ENCODE peak calls at places on chromosomes 2 and 18, in four cellular contexts. N is psoas muscle; O is activated CD4-positive, alpha-beta T cell treated with anti-CD3 and anti-CD28 coated beads for 36 hours; Y is Right ventricle myocardium inferior. Q is an unnamed sample.

GRCh38 chr2:167767858-167768257 is 479.5 kb downstream of the STK39 start:
- ATAC-seq in Y (no peak), O (no peak), N (no peak), Q (no peak)

GRCh38 chr2:47455411-47455810 is 52.5 kb downstream of the MSH2 start:
- ATAC-seq in Y (no peak), N (no peak), O (no peak), Q (no peak)

GRCh38 chr2:221120643-221121042 is 451.5 kb downstream of the EPHA4 start:
- ATAC-seq in Y (no peak), O (no peak), N (no peak), Q (no peak)

GRCh38 chr2:218501665-218502064 is 66.5 kb downstream of the USP37 start:
- ATAC-seq in N (no peak), O (no peak), Y (no peak), Q (no peak)

GRCh38 chr2:26697425-26697824 is 4.9 kb downstream of the KCNK3 start:
- ATAC-seq in Y (no peak), N (no peak), O (no peak), Q (no peak)

GRCh38 chr2:216242365-216242764 is 129.9 kb downstream of the MARCHF4 start:
- ATAC-seq in N (no peak), O (no peak), Y (peak), Q (no peak)

GRCh38 chr2:173940208-173941020 is 24.8 kb downstream of the SP3 start:
- ATAC-seq in O (no peak), Y (no peak), N (no peak), Q (no peak)

GRCh38 chr2:237397072-237397471 is 16.9 kb downstream of the COL6A3 start:
- ATAC-seq in Y (no peak), N (no peak), O (no peak), Q (no peak)

GRCh38 chr2:150586858-150587257 is 99.4 kb upstream of the RND3 start:
- ATAC-seq in N (peak), O (no peak), Y (peak), Q (no peak)

GRCh38 chr2:54966165-54966819 is 84.0 kb downstream of the RTN4 start:
- ATAC-seq in N (peak), O (no peak), Y (no peak), Q (no peak)

GRCh38 chr2:124027182-124027581 is 2.1 kb downstream of the CNTNAP5 start:
- ATAC-seq in Y (no peak), O (no peak), N (no peak), Q (no peak)

GRCh38 chr2:3728104-3729054 is 25.0 kb downstream of the DCDC2C start:
- ATAC-seq in Y (no peak), O (no peak), N (peak), Q (no peak)

GRCh38 chr2:230691005-230691647 is 21.5 kb upstream of the CAB39 start:
- ATAC-seq in N (no peak), O (no peak), Y (no peak), Q (no peak)

GRCh38 chr2:190599546-190600220 is 49.2 kb upstream of the NAB1 start:
- ATAC-seq in O (no peak), N (no peak), Y (no peak), Q (no peak)

GRCh38 chr18:74604774-74605173 is 7.1 kb downstream of the ZNF407 start:
- ATAC-seq in Y (peak), O (no peak), N (peak), Q (no peak)

GRCh38 chr2:130355181-130355577 is 677 bp upstream of the PTPN18 start:
- ATAC-seq in N (peak), Y (no peak), O (no peak), Q (no peak)

GRCh38 chr18:63451774-63452173 is 25.0 kb upstream of the SERPINB5 start:
- ATAC-seq in O (no peak), N (no peak), Y (peak), Q (no peak)

GRCh38 chr18:2414235-2414634 is 157.1 kb downstream of the METTL4 start:
- ATAC-seq in Y (no peak), O (no peak), N (no peak), Q (no peak)

GRCh38 chr2:176956791-176957190 is 255.8 kb upstream of the HNRNPA3 start:
- ATAC-seq in Y (no peak), O (no peak), N (no peak), Q (no peak)

GRCh38 chr18:41395695-41396094 is 559.3 kb upstream of the PIK3C3 start:
- ATAC-seq in N (no peak), Y (no peak), O (no peak), Q (no peak)

GRCh38 chr18:79964330-79965118 is at the start of gene HSBP1L1:
- ATAC-seq in O (peak), Y (peak), N (peak), Q (peak)

Q was measured in activated T-helper 17 cell treated with anti-CD3 and anti-CD28 coated beads, Interleukin-2, amount 50 U/mL, for 72 hours.